ENCODE peak calls at places on chromosomes 4 and X, in nine cellular contexts. One of them, this sample, is unnamed.

GRCh38 chrX:54045563-54046228 is 1.4 kb upstream of the PHF8 start:
- DNase-seq in T-helper 2 cell: no peak
- DNase-seq in central memory CD4-positive, alpha-beta T cell: no peak
- DNase-seq in GM12891: no peak
- DNase-seq in choroid plexus epithelial cell: peak; percentile 4
- DNase-seq in HT1080: no peak
- DNase-seq in stimulated activated CD4-positive, alpha-beta T cell treated with anti-CD3 and anti-CD28 coated beads, Interleukin-1b, Interleukin-23, amount 100 ng/mL, for 24 hours: no peak
- DNase-seq in ureter: no peak
- DNase-seq in testis: peak; percentile 14
- DNase-seq in this sample: no peak

GRCh38 chr4:70688795-70689231 is 481 bp downstream of the UTP3 start:
- DNase-seq in T-helper 2 cell: peak; percentile 24
- DNase-seq in central memory CD4-positive, alpha-beta T cell: no peak
- DNase-seq in GM12891: no peak
- DNase-seq in choroid plexus epithelial cell: no peak
- DNase-seq in HT1080: peak; percentile 10
- DNase-seq in stimulated activated CD4-positive, alpha-beta T cell treated with anti-CD3 and anti-CD28 coated beads, Interleukin-1b, Interleukin-23, amount 100 ng/mL, for 24 hours: no peak
- DNase-seq in ureter: no peak
- DNase-seq in testis: peak; percentile 59
- DNase-seq in this sample: no peak

GRCh38 chrX:39158801-39159657 is 357.8 kb downstream of the MID1IP1 start:
- DNase-seq in T-helper 2 cell: no peak
- DNase-seq in central memory CD4-positive, alpha-beta T cell: no peak
- DNase-seq in GM12891: no peak
- DNase-seq in choroid plexus epithelial cell: peak; percentile 58
- DNase-seq in HT1080: peak; percentile 52
- DNase-seq in stimulated activated CD4-positive, alpha-beta T cell treated with anti-CD3 and anti-CD28 coated beads, Interleukin-1b, Interleukin-23, amount 100 ng/mL, for 24 hours: no peak
- DNase-seq in ureter: no peak
- DNase-seq in testis: no peak
- DNase-seq in this sample: no peak

GRCh38 chrX:9888953-9889470 is 78.1 kb upstream of the CLDN34 start:
- DNase-seq in T-helper 2 cell: no peak
- DNase-seq in central memory CD4-positive, alpha-beta T cell: no peak
- DNase-seq in GM12891: no peak
- DNase-seq in choroid plexus epithelial cell: no peak
- DNase-seq in HT1080: no peak
- DNase-seq in stimulated activated CD4-positive, alpha-beta T cell treated with anti-CD3 and anti-CD28 coated beads, Interleukin-1b, Interleukin-23, amount 100 ng/mL, for 24 hours: no peak
- DNase-seq in ureter: no peak
- DNase-seq in testis: no peak
- DNase-seq in this sample: no peak

GRCh38 chr4:7124643-7125442 is 57.0 kb upstream of the GRPEL1 start:
- DNase-seq in T-helper 2 cell: no peak
- DNase-seq in central memory CD4-positive, alpha-beta T cell: no peak
- DNase-seq in GM12891: no peak
- DNase-seq in choroid plexus epithelial cell: peak; percentile 95
- DNase-seq in HT1080: peak; percentile 69
- DNase-seq in stimulated activated CD4-positive, alpha-beta T cell treated with anti-CD3 and anti-CD28 coated beads, Interleukin-1b, Interleukin-23, amount 100 ng/mL, for 24 hours: no peak
- DNase-seq in ureter: peak; percentile 74
- DNase-seq in testis: peak; percentile 65
- DNase-seq in this sample: no peak

GRCh38 chr4:88742561-88742960 is 44.9 kb upstream of the NAP1L5 start:
- DNase-seq in T-helper 2 cell: no peak
- DNase-seq in central memory CD4-positive, alpha-beta T cell: no peak
- DNase-seq in GM12891: no peak
- DNase-seq in choroid plexus epithelial cell: no peak
- DNase-seq in HT1080: no peak
- DNase-seq in stimulated activated CD4-positive, alpha-beta T cell treated with anti-CD3 and anti-CD28 coated beads, Interleukin-1b, Interleukin-23, amount 100 ng/mL, for 24 hours: no peak
- DNase-seq in ureter: no peak
- DNase-seq in testis: no peak
- DNase-seq in this sample: no peak

GRCh38 chr4:137203601-137204000 is 328.7 kb downstream of the PCDH18 start:
- DNase-seq in T-helper 2 cell: no peak
- DNase-seq in central memory CD4-positive, alpha-beta T cell: no peak
- DNase-seq in GM12891: no peak
- DNase-seq in choroid plexus epithelial cell: peak; percentile 97
- DNase-seq in HT1080: no peak
- DNase-seq in stimulated activated CD4-positive, alpha-beta T cell treated with anti-CD3 and anti-CD28 coated beads, Interleukin-1b, Interleukin-23, amount 100 ng/mL, for 24 hours: no peak
- DNase-seq in ureter: no peak
- DNase-seq in testis: no peak
- DNase-seq in this sample: no peak

GRCh38 chr4:40395908-40396806 is 61.0 kb downstream of the CHRNA9 start:
- DNase-seq in T-helper 2 cell: no peak
- DNase-seq in central memory CD4-positive, alpha-beta T cell: no peak
- DNase-seq in GM12891: no peak
- DNase-seq in choroid plexus epithelial cell: peak; percentile 77
- DNase-seq in HT1080: peak; percentile 20
- DNase-seq in stimulated activated CD4-positive, alpha-beta T cell treated with anti-CD3 and anti-CD28 coated beads, Interleukin-1b, Interleukin-23, amount 100 ng/mL, for 24 hours: no peak
- DNase-seq in ureter: peak; percentile 80
- DNase-seq in testis: peak; percentile 40
- DNase-seq in this sample: no peak

GRCh38 chr4:9800878-9801277 is 19.4 kb downstream of the DRD5 start:
- DNase-seq in T-helper 2 cell: no peak
- DNase-seq in central memory CD4-positive, alpha-beta T cell: no peak
- DNase-seq in GM12891: no peak
- DNase-seq in choroid plexus epithelial cell: no peak
- DNase-seq in HT1080: no peak
- DNase-seq in stimulated activated CD4-positive, alpha-beta T cell treated with anti-CD3 and anti-CD28 coated beads, Interleukin-1b, Interleukin-23, amount 100 ng/mL, for 24 hours: no peak
- DNase-seq in ureter: no peak
- DNase-seq in testis: no peak
- DNase-seq in this sample: no peak

GRCh38 chr4:97665553-97665952 is 477.7 kb downstream of the STPG2 start:
- DNase-seq in T-helper 2 cell: no peak
- DNase-seq in central memory CD4-positive, alpha-beta T cell: no peak
- DNase-seq in GM12891: no peak
- DNase-seq in choroid plexus epithelial cell: no peak
- DNase-seq in HT1080: no peak
- DNase-seq in stimulated activated CD4-positive, alpha-beta T cell treated with anti-CD3 and anti-CD28 coated beads, Interleukin-1b, Interleukin-23, amount 100 ng/mL, for 24 hours: no peak
- DNase-seq in ureter: no peak
- DNase-seq in testis: no peak
- DNase-seq in this sample: no peak

GRCh38 chr4:70531981-70532380 is 13.6 kb downstream of the AMTN start:
- DNase-seq in T-helper 2 cell: no peak
- DNase-seq in central memory CD4-positive, alpha-beta T cell: no peak
- DNase-seq in GM12891: no peak
- DNase-seq in choroid plexus epithelial cell: peak; percentile 5
- DNase-seq in HT1080: no peak
- DNase-seq in stimulated activated CD4-positive, alpha-beta T cell treated with anti-CD3 and anti-CD28 coated beads, Interleukin-1b, Interleukin-23, amount 100 ng/mL, for 24 hours: no peak
- DNase-seq in ureter: no peak
- DNase-seq in testis: no peak
- DNase-seq in this sample: no peak

GRCh38 chrX:132786217-132786616 is 172.2 kb downstream of the HS6ST2 start:
- DNase-seq in T-helper 2 cell: no peak
- DNase-seq in central memory CD4-positive, alpha-beta T cell: no peak
- DNase-seq in GM12891: no peak
- DNase-seq in choroid plexus epithelial cell: peak; percentile 13
- DNase-seq in HT1080: peak; percentile 71
- DNase-seq in stimulated activated CD4-positive, alpha-beta T cell treated with anti-CD3 and anti-CD28 coated beads, Interleukin-1b, Interleukin-23, amount 100 ng/mL, for 24 hours: no peak
- DNase-seq in ureter: no peak
- DNase-seq in testis: no peak
- DNase-seq in this sample: no peak

GRCh38 chr4:24794111-24794860 is 1.1 kb upstream of the SOD3 start:
- DNase-seq in T-helper 2 cell: no peak
- DNase-seq in central memory CD4-positive, alpha-beta T cell: no peak
- DNase-seq in GM12891: no peak
- DNase-seq in choroid plexus epithelial cell: peak; percentile 36
- DNase-seq in HT1080: no peak
- DNase-seq in stimulated activated CD4-positive, alpha-beta T cell treated with anti-CD3 and anti-CD28 coated beads, Interleukin-1b, Interleukin-23, amount 100 ng/mL, for 24 hours: no peak
- DNase-seq in ureter: no peak
- DNase-seq in testis: peak; percentile 30
- DNase-seq in this sample: no peak

GRCh38 chr4:147076179-147076578 is 130.5 kb upstream of the TTC29 start:
- DNase-seq in T-helper 2 cell: no peak
- DNase-seq in central memory CD4-positive, alpha-beta T cell: no peak
- DNase-seq in GM12891: no peak
- DNase-seq in choroid plexus epithelial cell: no peak
- DNase-seq in HT1080: peak; percentile 44
- DNase-seq in stimulated activated CD4-positive, alpha-beta T cell treated with anti-CD3 and anti-CD28 coated beads, Interleukin-1b, Interleukin-23, amount 100 ng/mL, for 24 hours: no peak
- DNase-seq in ureter: no peak
- DNase-seq in testis: no peak
- DNase-seq in this sample: no peak

GRCh38 chrX:113287761-113288160 is 447.1 kb upstream of the AMOT start:
- DNase-seq in T-helper 2 cell: no peak
- DNase-seq in central memory CD4-positive, alpha-beta T cell: no peak
- DNase-seq in GM12891: no peak
- DNase-seq in choroid plexus epithelial cell: no peak
- DNase-seq in HT1080: no peak
- DNase-seq in stimulated activated CD4-positive, alpha-beta T cell treated with anti-CD3 and anti-CD28 coated beads, Interleukin-1b, Interleukin-23, amount 100 ng/mL, for 24 hours: no peak
- DNase-seq in ureter: no peak
- DNase-seq in testis: no peak
- DNase-seq in this sample: no peak

GRCh38 chrX:22950278-22951266 is 49.2 kb upstream of the DDX53 start:
- DNase-seq in T-helper 2 cell: no peak
- DNase-seq in central memory CD4-positive, alpha-beta T cell: no peak
- DNase-seq in GM12891: no peak
- DNase-seq in choroid plexus epithelial cell: peak; percentile 94
- DNase-seq in HT1080: peak; percentile 90
- DNase-seq in stimulated activated CD4-positive, alpha-beta T cell treated with anti-CD3 and anti-CD28 coated beads, Interleukin-1b, Interleukin-23, amount 100 ng/mL, for 24 hours: no peak
- DNase-seq in ureter: peak; percentile 43
- DNase-seq in testis: peak; percentile 41
- DNase-seq in this sample: no peak

GRCh38 chrX:39821011-39821708 is 276.6 kb downstream of the BCOR start:
- DNase-seq in T-helper 2 cell: no peak
- DNase-seq in central memory CD4-positive, alpha-beta T cell: no peak
- DNase-seq in GM12891: no peak
- DNase-seq in choroid plexus epithelial cell: no peak
- DNase-seq in HT1080: no peak
- DNase-seq in stimulated activated CD4-positive, alpha-beta T cell treated with anti-CD3 and anti-CD28 coated beads, Interleukin-1b, Interleukin-23, amount 100 ng/mL, for 24 hours: no peak
- DNase-seq in ureter: no peak
- DNase-seq in testis: peak; percentile 45
- DNase-seq in this sample: no peak

GRCh38 chrX:30561191-30561590 is 16.4 kb downstream of the TASL start:
- DNase-seq in T-helper 2 cell: no peak
- DNase-seq in central memory CD4-positive, alpha-beta T cell: no peak
- DNase-seq in GM12891: no peak
- DNase-seq in choroid plexus epithelial cell: no peak
- DNase-seq in HT1080: no peak
- DNase-seq in stimulated activated CD4-positive, alpha-beta T cell treated with anti-CD3 and anti-CD28 coated beads, Interleukin-1b, Interleukin-23, amount 100 ng/mL, for 24 hours: no peak
- DNase-seq in ureter: no peak
- DNase-seq in testis: no peak
- DNase-seq in this sample: no peak

GRCh38 chr4:120078216-120078615 is 11.6 kb upstream of the MAD2L1 start:
- DNase-seq in T-helper 2 cell: no peak
- DNase-seq in central memory CD4-positive, alpha-beta T cell: no peak
- DNase-seq in GM12891: no peak
- DNase-seq in choroid plexus epithelial cell: peak; percentile 21
- DNase-seq in HT1080: no peak
- DNase-seq in stimulated activated CD4-positive, alpha-beta T cell treated with anti-CD3 and anti-CD28 coated beads, Interleukin-1b, Interleukin-23, amount 100 ng/mL, for 24 hours: no peak
- DNase-seq in ureter: no peak
- DNase-seq in testis: no peak
- DNase-seq in this sample: no peak

GRCh38 chr4:40916880-40917279 is 167.1 kb downstream of the NSUN7 start:
- DNase-seq in T-helper 2 cell: peak; percentile 46
- DNase-seq in central memory CD4-positive, alpha-beta T cell: no peak
- DNase-seq in GM12891: peak; percentile 53
- DNase-seq in choroid plexus epithelial cell: peak; percentile 32
- DNase-seq in HT1080: peak; percentile 44
- DNase-seq in stimulated activated CD4-positive, alpha-beta T cell treated with anti-CD3 and anti-CD28 coated beads, Interleukin-1b, Interleukin-23, amount 100 ng/mL, for 24 hours: no peak
- DNase-seq in ureter: no peak
- DNase-seq in testis: peak; percentile 83
- DNase-seq in this sample: peak; percentile 35

GRCh38 chr4:54227261-54228063 is 1.6 kb upstream of the PDGFRA start:
- DNase-seq in T-helper 2 cell: no peak
- DNase-seq in central memory CD4-positive, alpha-beta T cell: no peak
- DNase-seq in GM12891: no peak
- DNase-seq in choroid plexus epithelial cell: peak; percentile 80
- DNase-seq in HT1080: no peak
- DNase-seq in stimulated activated CD4-positive, alpha-beta T cell treated with anti-CD3 and anti-CD28 coated beads, Interleukin-1b, Interleukin-23, amount 100 ng/mL, for 24 hours: no peak
- DNase-seq in ureter: no peak
- DNase-seq in testis: peak; percentile 69
- DNase-seq in this sample: no peak

GRCh38 chr4:138710297-138710696 is 305.3 kb upstream of the NOCT start:
- DNase-seq in T-helper 2 cell: no peak
- DNase-seq in central memory CD4-positive, alpha-beta T cell: no peak
- DNase-seq in GM12891: no peak
- DNase-seq in choroid plexus epithelial cell: no peak
- DNase-seq in HT1080: no peak
- DNase-seq in stimulated activated CD4-positive, alpha-beta T cell treated with anti-CD3 and anti-CD28 coated beads, Interleukin-1b, Interleukin-23, amount 100 ng/mL, for 24 hours: no peak
- DNase-seq in ureter: no peak
- DNase-seq in testis: no peak
- DNase-seq in this sample: no peak

GRCh38 chrX:104195489-104196084 is 29.3 kb downstream of the FAM199X start:
- DNase-seq in T-helper 2 cell: peak; percentile 18
- DNase-seq in central memory CD4-positive, alpha-beta T cell: peak; percentile 18
- DNase-seq in GM12891: peak; percentile 1
- DNase-seq in choroid plexus epithelial cell: peak; percentile 52
- DNase-seq in HT1080: peak; percentile 8
- DNase-seq in stimulated activated CD4-positive, alpha-beta T cell treated with anti-CD3 and anti-CD28 coated beads, Interleukin-1b, Interleukin-23, amount 100 ng/mL, for 24 hours: no peak
- DNase-seq in ureter: no peak
- DNase-seq in testis: no peak
- DNase-seq in this sample: no peak

GRCh38 chrX:56281789-56282188 is 49.6 kb downstream of the KLF8 start:
- DNase-seq in T-helper 2 cell: peak; percentile 31
- DNase-seq in central memory CD4-positive, alpha-beta T cell: peak; percentile 34
- DNase-seq in GM12891: no peak
- DNase-seq in choroid plexus epithelial cell: peak; percentile 35
- DNase-seq in HT1080: peak; percentile 0
- DNase-seq in stimulated activated CD4-positive, alpha-beta T cell treated with anti-CD3 and anti-CD28 coated beads, Interleukin-1b, Interleukin-23, amount 100 ng/mL, for 24 hours: no peak
- DNase-seq in ureter: no peak
- DNase-seq in testis: no peak
- DNase-seq in this sample: no peak

GRCh38 chr4:26175016-26175786 is 145.6 kb upstream of the RBPJ start:
- DNase-seq in T-helper 2 cell: peak; percentile 30
- DNase-seq in central memory CD4-positive, alpha-beta T cell: peak; percentile 50
- DNase-seq in GM12891: no peak
- DNase-seq in choroid plexus epithelial cell: no peak
- DNase-seq in HT1080: no peak
- DNase-seq in stimulated activated CD4-positive, alpha-beta T cell treated with anti-CD3 and anti-CD28 coated beads, Interleukin-1b, Interleukin-23, amount 100 ng/mL, for 24 hours: no peak
- DNase-seq in ureter: no peak
- DNase-seq in testis: no peak
- DNase-seq in this sample: no peak

GRCh38 chrX:5458300-5458699 is 770.4 kb downstream of the NLGN4X start:
- DNase-seq in T-helper 2 cell: no peak
- DNase-seq in central memory CD4-positive, alpha-beta T cell: no peak
- DNase-seq in GM12891: no peak
- DNase-seq in choroid plexus epithelial cell: no peak
- DNase-seq in HT1080: no peak
- DNase-seq in stimulated activated CD4-positive, alpha-beta T cell treated with anti-CD3 and anti-CD28 coated beads, Interleukin-1b, Interleukin-23, amount 100 ng/mL, for 24 hours: no peak
- DNase-seq in ureter: no peak
- DNase-seq in testis: no peak
- DNase-seq in this sample: no peak

GRCh38 chr4:187663076-187663475 is 332.5 kb upstream of the ZFP42 start:
- DNase-seq in T-helper 2 cell: no peak
- DNase-seq in central memory CD4-positive, alpha-beta T cell: no peak
- DNase-seq in GM12891: no peak
- DNase-seq in choroid plexus epithelial cell: peak; percentile 7
- DNase-seq in HT1080: peak; percentile 10
- DNase-seq in stimulated activated CD4-positive, alpha-beta T cell treated with anti-CD3 and anti-CD28 coated beads, Interleukin-1b, Interleukin-23, amount 100 ng/mL, for 24 hours: no peak
- DNase-seq in ureter: no peak
- DNase-seq in testis: no peak
- DNase-seq in this sample: no peak

GRCh38 chr4:131638776-131639175 is 1510.3 kb upstream of the PCDH10 start:
- DNase-seq in T-helper 2 cell: no peak
- DNase-seq in central memory CD4-positive, alpha-beta T cell: no peak
- DNase-seq in GM12891: no peak
- DNase-seq in choroid plexus epithelial cell: peak; percentile 60
- DNase-seq in HT1080: no peak
- DNase-seq in stimulated activated CD4-positive, alpha-beta T cell treated with anti-CD3 and anti-CD28 coated beads, Interleukin-1b, Interleukin-23, amount 100 ng/mL, for 24 hours: no peak
- DNase-seq in ureter: no peak
- DNase-seq in testis: no peak
- DNase-seq in this sample: no peak

GRCh38 chrX:72101597-72102037 is 30.1 kb downstream of the RTL5 start:
- DNase-seq in T-helper 2 cell: no peak
- DNase-seq in central memory CD4-positive, alpha-beta T cell: no peak
- DNase-seq in GM12891: no peak
- DNase-seq in choroid plexus epithelial cell: no peak
- DNase-seq in HT1080: peak; percentile 20
- DNase-seq in stimulated activated CD4-positive, alpha-beta T cell treated with anti-CD3 and anti-CD28 coated beads, Interleukin-1b, Interleukin-23, amount 100 ng/mL, for 24 hours: no peak
- DNase-seq in ureter: no peak
- DNase-seq in testis: no peak
- DNase-seq in this sample: no peak

GRCh38 chr4:100894339-100894870 is 376.6 kb upstream of the EMCN start:
- DNase-seq in T-helper 2 cell: no peak
- DNase-seq in central memory CD4-positive, alpha-beta T cell: no peak
- DNase-seq in GM12891: no peak
- DNase-seq in choroid plexus epithelial cell: no peak
- DNase-seq in HT1080: no peak
- DNase-seq in stimulated activated CD4-positive, alpha-beta T cell treated with anti-CD3 and anti-CD28 coated beads, Interleukin-1b, Interleukin-23, amount 100 ng/mL, for 24 hours: no peak
- DNase-seq in ureter: no peak
- DNase-seq in testis: no peak
- DNase-seq in this sample: no peak